ENCODE peak calls at places on chromosomes 13 and 19, in four cellular contexts. P, C, G and U are unnamed samples.
A peak's percentile ranks its signal among the peaks of the same experiment; 100 is the strongest.

GRCh38 chr13:112069063-112069726 is 2.2 kb downstream of the SOX1 start:
- DNase-seq in P (no peak), C (no peak), G (no peak), U (no peak)

GRCh38 chr13:105083986-105084385 is 1451.5 kb downstream of the EFNB2 start:
- DNase-seq in P (no peak), C (no peak), G (no peak), U (no peak)

GRCh38 chr13:104875008-104875762 is 1660.3 kb downstream of the EFNB2 start:
- DNase-seq in P (no peak), C (no peak), G (no peak), U (no peak)

GRCh38 chr19:1162404-1163282 is 11.4 kb downstream of the SBNO2 start:
- DNase-seq in P (no peak), C (no peak), G (no peak), U (no peak)

GRCh38 chr13:108322206-108322824 is 52.8 kb downstream of the TNFSF13B start:
- DNase-seq in P (no peak), C (peak; percentile 7), G (no peak), U (peak; percentile 84)

GRCh38 chr19:3683405-3683865 is 16.8 kb downstream of the PIP5K1C start:
- DNase-seq in P (no peak), C (no peak), G (no peak), U (no peak)

GRCh38 chr13:43079392-43079931 is 56.1 kb downstream of the DNAJC15 start:
- DNase-seq in P (no peak), C (no peak), G (no peak), U (no peak)

GRCh38 chr19:18762125-18763023 is 28.7 kb downstream of the COMP start:
- DNase-seq in P (no peak), C (no peak), G (peak; percentile 81), U (no peak)

GRCh38 chr13:45916036-45916435 is 64.5 kb upstream of the SIAH3 start:
- DNase-seq in P (no peak), C (no peak), G (no peak), U (no peak)

GRCh38 chr19:58563034-58563573 is 4.7 kb upstream of the UBE2M start:
- DNase-seq in P (no peak), C (no peak), G (no peak), U (no peak)

GRCh38 chr13:99431927-99432636 is 69.2 kb upstream of the TM9SF2 start:
- DNase-seq in P (no peak), C (no peak), G (no peak), U (no peak)

GRCh38 chr19:47637550-47637949 is 28.6 kb downstream of the BICRA start:
- DNase-seq in P (no peak), C (peak; percentile 30), G (no peak), U (no peak)

GRCh38 chr19:18350490-18350889 is 10.1 kb downstream of the PGPEP1 start:
- DNase-seq in P (no peak), C (no peak), G (no peak), U (no peak)

GRCh38 chr19:14495678-14496028 is 274 bp downstream of the GIPC1 start:
- DNase-seq in P (no peak), C (no peak), G (no peak), U (no peak)

GRCh38 chr13:64912141-64912540 is 2318.0 kb downstream of the PCDH9 start:
- DNase-seq in P (no peak), C (peak; percentile 26), G (no peak), U (no peak)

GRCh38 chr19:4911786-4912672 is 2.7 kb downstream of the UHRF1 start:
- DNase-seq in P (peak; percentile 53), C (peak; percentile 99), G (peak; percentile 68), U (peak; percentile 50)

GRCh38 chr13:40787062-40787461 is 2.3 kb upstream of the SLC25A15 start:
- DNase-seq in P (no peak), C (no peak), G (no peak), U (no peak)

GRCh38 chr13:45142440-45143345 is 22.4 kb downstream of the GTF2F2 start:
- DNase-seq in P (no peak), C (no peak), G (no peak), U (no peak)

GRCh38 chr19:2952953-2953481 is 8.2 kb upstream of the ZNF77 start:
- DNase-seq in P (no peak), C (no peak), G (peak; percentile 63), U (no peak)

GRCh38 chr19:50693064-50693975 is 26.3 kb downstream of the SHANK1 start:
- DNase-seq in P (no peak), C (no peak), G (no peak), U (no peak)

GRCh38 chr13:37074703-37075102 is 15.2 kb upstream of the SUPT20H start:
- DNase-seq in P (no peak), C (no peak), G (no peak), U (peak; percentile 81)

GRCh38 chr19:17938092-17938845 is 5.5 kb downstream of the CCDC124 start:
- DNase-seq in P (peak; percentile 73), C (peak; percentile 31), G (peak; percentile 86), U (peak; percentile 71)

GRCh38 chr19:29375429-29376093 is 150.2 kb upstream of the VSTM2B start:
- DNase-seq in P (no peak), C (no peak), G (peak; percentile 34), U (no peak)

GRCh38 chr13:75365724-75366173 is 116.2 kb downstream of the TBC1D4 start:
- DNase-seq in P (no peak), C (peak; percentile 54), G (no peak), U (no peak)

GRCh38 chr19:2683430-2683995 is 19.0 kb downstream of the GNG7 start:
- DNase-seq in P (no peak), C (no peak), G (no peak), U (no peak)

GRCh38 chr19:54158812-54159351 is 639 bp downstream of the LENG1 start:
- DNase-seq in P (no peak), C (no peak), G (no peak), U (peak; percentile 38)

GRCh38 chr13:43159007-43159406 is 135.6 kb downstream of the DNAJC15 start:
- DNase-seq in P (no peak), C (peak; percentile 50), G (no peak), U (no peak)